ENCODE peak calls at places on chromosomes 1 and 21, in four cellular contexts. W is HuH-7.5, T is RPMI8226, B is esophagus muscularis mucosa. O is an unnamed sample.

GRCh38 chr1:16461681-16462080 is 21.2 kb downstream of the NECAP2 start:
- DNase-seq in W (no peak), T (no peak), B (no peak), O (no peak)

GRCh38 chr1:158058339-158059025 is 65.0 kb downstream of the KIRREL1 start:
- DNase-seq in W (no peak), T (no peak), B (no peak), O (no peak)

GRCh38 chr1:203640723-203641523 is 14.3 kb downstream of the ATP2B4 start:
- DNase-seq in W (no peak), T (no peak), B (no peak), O (no peak)

GRCh38 chr1:172699111-172699510 is 40.2 kb downstream of the FASLG start:
- DNase-seq in W (no peak), T (no peak), B (no peak), O (no peak)

GRCh38 chr1:43439781-43440180 is 13.9 kb downstream of the HYI start:
- DNase-seq in W (no peak), T (no peak), B (no peak), O (no peak)

GRCh38 chr1:234899041-234899787 is 229.4 kb downstream of the TOMM20 start:
- DNase-seq in W (peak), T (no peak), B (no peak), O (no peak)

GRCh38 chr1:109649380-109649987 is 6.4 kb upstream of the GSTM4 start:
- DNase-seq in W (no peak), T (peak), B (peak), O (peak)

GRCh38 chr1:167033646-167034045 is 44.6 kb downstream of the MAEL start:
- DNase-seq in W (no peak), T (no peak), B (no peak), O (no peak)

GRCh38 chr1:78543941-78544630 is 53.3 kb downstream of the PTGFR start:
- DNase-seq in W (no peak), T (no peak), B (no peak), O (no peak)

GRCh38 chr1:2146836-2147517 is 47.6 kb downstream of the FAAP20 start:
- DNase-seq in W (no peak), T (no peak), B (no peak), O (no peak)

GRCh38 chr21:35394634-35395369 is 345.7 kb upstream of the RUNX1 start:
- DNase-seq in W (no peak), T (no peak), B (no peak), O (no peak)

GRCh38 chr1:163583782-163584181 is 262.0 kb downstream of the NUF2 start:
- DNase-seq in W (no peak), T (no peak), B (no peak), O (no peak)